ENCODE peak calls at places on chromosomes 4 and X, in five cellular contexts. One of them, this sample, is unnamed.

GRCh38 chrX:154373340-154374306 is 811 bp downstream of the FLNA start:
- DNase-seq in GM12878: peak; percentile 5
- DNase-seq in heart left ventricle: peak; percentile 69
- DNase-seq in Peyer's patch: peak; percentile 78
- DNase-seq in uterus: peak; percentile 78
- DNase-seq in this sample: peak; percentile 55

GRCh38 chr4:24598025-24598424 is 13.7 kb upstream of the DHX15 start:
- DNase-seq in Peyer's patch: peak; percentile 69
- DNase-seq in uterus: no peak
- DNase-seq in heart left ventricle: no peak
- DNase-seq in GM12878: no peak
- DNase-seq in this sample: no peak

GRCh38 chr4:1246901-1247810 is 1.8 kb downstream of the CTBP1 start:
- DNase-seq in GM12878: no peak
- DNase-seq in heart left ventricle: peak; percentile 6
- DNase-seq in Peyer's patch: peak; percentile 50
- DNase-seq in uterus: peak; percentile 19
- DNase-seq in this sample: no peak

GRCh38 chrX:57367649-57368048 is 81.1 kb downstream of the FAAH2 start:
- DNase-seq in Peyer's patch: no peak
- DNase-seq in uterus: no peak
- DNase-seq in GM12878: no peak
- DNase-seq in heart left ventricle: no peak
- DNase-seq in this sample: peak; percentile 1

GRCh38 chrX:7925867-7926472 is 1.2 kb downstream of the PNPLA4 start:
- DNase-seq in heart left ventricle: peak; percentile 15
- DNase-seq in GM12878: peak; percentile 51
- DNase-seq in uterus: peak; percentile 20
- DNase-seq in Peyer's patch: peak; percentile 86
- DNase-seq in this sample: peak; percentile 70

GRCh38 chrX:153733651-153734240 is 9.1 kb downstream of the ABCD1 start:
- DNase-seq in uterus: no peak
- DNase-seq in Peyer's patch: no peak
- DNase-seq in heart left ventricle: no peak
- DNase-seq in GM12878: no peak
- DNase-seq in this sample: no peak

GRCh38 chr4:110484767-110485166 is 8.8 kb downstream of the ENPEP start:
- DNase-seq in uterus: peak; percentile 72
- DNase-seq in GM12878: no peak
- DNase-seq in Peyer's patch: no peak
- DNase-seq in heart left ventricle: no peak
- DNase-seq in this sample: no peak

GRCh38 chrX:23888887-23889501 is 18.7 kb downstream of the APOO start:
- DNase-seq in uterus: no peak
- DNase-seq in heart left ventricle: no peak
- DNase-seq in GM12878: no peak
- DNase-seq in Peyer's patch: no peak
- DNase-seq in this sample: no peak

GRCh38 chrX:153460826-153461225 is 9.6 kb downstream of the HAUS7 start:
- DNase-seq in heart left ventricle: peak; percentile 25
- DNase-seq in uterus: peak; percentile 37
- DNase-seq in Peyer's patch: peak; percentile 69
- DNase-seq in GM12878: no peak
- DNase-seq in this sample: peak; percentile 61

GRCh38 chr4:167867191-167867590 is 225.1 kb upstream of the ANXA10 start:
- DNase-seq in uterus: no peak
- DNase-seq in GM12878: no peak
- DNase-seq in Peyer's patch: no peak
- DNase-seq in heart left ventricle: no peak
- DNase-seq in this sample: no peak

GRCh38 chr4:10640535-10641159 is 43.9 kb downstream of the CLNK start:
- DNase-seq in uterus: no peak
- DNase-seq in Peyer's patch: no peak
- DNase-seq in GM12878: no peak
- DNase-seq in heart left ventricle: no peak
- DNase-seq in this sample: peak; percentile 15

GRCh38 chr4:25172964-25173917 is 13.0 kb upstream of the SEPSECS start:
- DNase-seq in uterus: peak; percentile 85
- DNase-seq in Peyer's patch: no peak
- DNase-seq in heart left ventricle: peak; percentile 74
- DNase-seq in GM12878: no peak
- DNase-seq in this sample: peak; percentile 81

GRCh38 chrX:18945488-18945887 is 38.4 kb downstream of the PHKA2 start:
- DNase-seq in uterus: no peak
- DNase-seq in heart left ventricle: no peak
- DNase-seq in GM12878: no peak
- DNase-seq in Peyer's patch: no peak
- DNase-seq in this sample: no peak

GRCh38 chr4:152090543-152090942 is 329.7 kb upstream of the GATB start:
- DNase-seq in uterus: no peak
- DNase-seq in GM12878: no peak
- DNase-seq in heart left ventricle: peak; percentile 25
- DNase-seq in Peyer's patch: no peak
- DNase-seq in this sample: no peak

GRCh38 chrX:78796916-78797315 is 49.4 kb downstream of the LPAR4 start:
- DNase-seq in heart left ventricle: no peak
- DNase-seq in Peyer's patch: no peak
- DNase-seq in uterus: no peak
- DNase-seq in GM12878: no peak
- DNase-seq in this sample: no peak

GRCh38 chr4:113094802-113095201 is 45.3 kb downstream of the ANK2 start:
- DNase-seq in GM12878: no peak
- DNase-seq in Peyer's patch: no peak
- DNase-seq in heart left ventricle: no peak
- DNase-seq in uterus: no peak
- DNase-seq in this sample: no peak

GRCh38 chrX:78048036-78048435 is 56.0 kb upstream of the PGK1 start:
- DNase-seq in uterus: no peak
- DNase-seq in GM12878: no peak
- DNase-seq in heart left ventricle: no peak
- DNase-seq in Peyer's patch: no peak
- DNase-seq in this sample: no peak

GRCh38 chrX:70998402-70999027 is 67.6 kb upstream of the SLC7A3 start:
- DNase-seq in uterus: peak; percentile 26
- DNase-seq in heart left ventricle: peak; percentile 6
- DNase-seq in Peyer's patch: no peak
- DNase-seq in GM12878: no peak
- DNase-seq in this sample: peak; percentile 47

GRCh38 chr4:2302387-2303119 is 40.6 kb upstream of the MXD4 start:
- DNase-seq in uterus: no peak
- DNase-seq in heart left ventricle: no peak
- DNase-seq in Peyer's patch: no peak
- DNase-seq in GM12878: no peak
- DNase-seq in this sample: no peak

GRCh38 chrX:118975831-118976598 is 1.6 kb downstream of the LONRF3 start:
- DNase-seq in Peyer's patch: peak; percentile 82
- DNase-seq in uterus: peak; percentile 77
- DNase-seq in GM12878: no peak
- DNase-seq in heart left ventricle: peak; percentile 35
- DNase-seq in this sample: peak; percentile 84

GRCh38 chrX:101685923-101686322 is 26.3 kb upstream of the ARMCX2 start:
- DNase-seq in uterus: no peak
- DNase-seq in GM12878: no peak
- DNase-seq in Peyer's patch: no peak
- DNase-seq in heart left ventricle: no peak
- DNase-seq in this sample: no peak

GRCh38 chrX:152641996-152642395 is 4.3 kb downstream of the GABRQ start:
- DNase-seq in heart left ventricle: no peak
- DNase-seq in Peyer's patch: no peak
- DNase-seq in GM12878: no peak
- DNase-seq in uterus: no peak
- DNase-seq in this sample: no peak

GRCh38 chr4:154471924-154472323 is 19.7 kb downstream of the DCHS2 start:
- DNase-seq in GM12878: peak; percentile 21
- DNase-seq in heart left ventricle: no peak
- DNase-seq in Peyer's patch: no peak
- DNase-seq in uterus: no peak
- DNase-seq in this sample: no peak

GRCh38 chrX:30246769-30247489 is at the start of gene MAGEB1:
- DNase-seq in Peyer's patch: no peak
- DNase-seq in GM12878: no peak
- DNase-seq in heart left ventricle: no peak
- DNase-seq in uterus: no peak
- DNase-seq in this sample: no peak

GRCh38 chr4:54581807-54582206 is 76.0 kb upstream of the KIT start:
- DNase-seq in uterus: no peak
- DNase-seq in GM12878: no peak
- DNase-seq in heart left ventricle: no peak
- DNase-seq in Peyer's patch: no peak
- DNase-seq in this sample: no peak

GRCh38 chr4:76703676-76704075 is 194.3 kb downstream of the SOWAHB start:
- DNase-seq in Peyer's patch: no peak
- DNase-seq in heart left ventricle: no peak
- DNase-seq in uterus: no peak
- DNase-seq in GM12878: no peak
- DNase-seq in this sample: no peak

GRCh38 chrX:46849933-46850332 is 13.1 kb downstream of the RP2 start:
- DNase-seq in Peyer's patch: no peak
- DNase-seq in uterus: no peak
- DNase-seq in heart left ventricle: no peak
- DNase-seq in GM12878: no peak
- DNase-seq in this sample: no peak

GRCh38 chrX:147803948-147804347 is 107.8 kb upstream of the FMR1 start:
- DNase-seq in uterus: no peak
- DNase-seq in GM12878: no peak
- DNase-seq in Peyer's patch: no peak
- DNase-seq in heart left ventricle: no peak
- DNase-seq in this sample: peak; percentile 17

GRCh38 chr4:15755321-15755750 is 22.8 kb upstream of the CD38 start:
- DNase-seq in uterus: no peak
- DNase-seq in GM12878: no peak
- DNase-seq in Peyer's patch: no peak
- DNase-seq in heart left ventricle: no peak
- DNase-seq in this sample: no peak

DNA sequence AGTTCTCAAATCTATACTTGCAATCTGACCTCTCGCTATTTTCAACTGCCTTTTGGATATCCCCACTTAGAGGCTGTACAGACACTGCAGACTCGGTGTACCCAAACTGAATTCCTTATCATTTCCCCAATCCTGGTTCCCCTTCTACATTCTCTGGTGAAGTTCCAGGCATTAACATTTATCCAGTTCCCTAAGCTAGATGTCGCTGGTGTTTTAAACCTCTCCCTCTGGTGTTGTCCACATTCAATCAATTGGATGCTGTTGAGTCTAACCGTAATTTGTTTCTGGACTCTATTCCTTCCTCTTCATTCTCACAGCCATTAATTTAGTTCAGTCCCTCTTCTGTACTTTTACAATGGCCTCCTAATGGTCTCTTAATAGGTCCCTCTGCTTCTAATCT is 7.2 kb upstream of the STK26 start:
- DNase-seq in heart left ventricle: no peak
- DNase-seq in uterus: no peak
- DNase-seq in GM12878: no peak
- DNase-seq in Peyer's patch: no peak
- DNase-seq in this sample: no peak
- H3K4me1 ChIP-seq in heart left ventricle: no peaks in the 10 kb centered on the region
- H3K4me1 ChIP-seq in uterus: no peaks in the 10 kb centered on the region
- H3K4me1 ChIP-seq in GM12878: no peaks in the 10 kb centered on the region
- H3K4me1 ChIP-seq in Peyer's patch: no peaks in the 10 kb centered on the region
- H3K4me1 ChIP-seq in this sample: no peaks in the 10 kb centered on the region

GRCh38 chr4:129093173-129093974 is at the start of gene SCLT1:
- DNase-seq in heart left ventricle: peak; percentile 99
- DNase-seq in uterus: peak; percentile 98
- DNase-seq in Peyer's patch: peak; percentile 100
- DNase-seq in GM12878: peak; percentile 91
- DNase-seq in this sample: peak; percentile 100
- TF ChIP-seq POLR2A in heart left ventricle: no peak
- TF ChIP-seq POLR2A in uterus: peak; percentile 87
- TF ChIP-seq POLR2A in Peyer's patch: peak; percentile 92
- TF ChIP-seq POLR2A in GM12878: peak; percentile 98
- TF ChIP-seq POLR2A in this sample: peak; percentile 67

GRCh38 chr4:101417046-101417445 is 69.7 kb upstream of the PPP3CA start:
- DNase-seq in heart left ventricle: no peak
- DNase-seq in Peyer's patch: no peak
- DNase-seq in GM12878: no peak
- DNase-seq in uterus: no peak
- DNase-seq in this sample: no peak
- H3K4me1 ChIP-seq in heart left ventricle: peaks cover 14% of the 10 kb centered on the region
- H3K4me1 ChIP-seq in Peyer's patch: no peaks in the 10 kb centered on the region
- H3K4me1 ChIP-seq in GM12878: peaks cover 21% of the 10 kb centered on the region
- H3K4me1 ChIP-seq in uterus: no peaks in the 10 kb centered on the region
- H3K4me1 ChIP-seq in this sample: no peaks in the 10 kb centered on the region

GRCh38 chr4:94887027-94887426 is 129.3 kb downstream of the BMPR1B start:
- DNase-seq in Peyer's patch: no peak
- DNase-seq in uterus: no peak
- DNase-seq in heart left ventricle: no peak
- DNase-seq in GM12878: no peak
- DNase-seq in this sample: no peak

GRCh38 chr4:94892051-94892450 is 134.3 kb downstream of the BMPR1B start:
- DNase-seq in uterus: no peak
- DNase-seq in Peyer's patch: no peak
- DNase-seq in heart left ventricle: no peak
- DNase-seq in GM12878: no peak
- DNase-seq in this sample: no peak

GRCh38 chr4:94890579-94890978 is 132.8 kb downstream of the BMPR1B start:
- DNase-seq in Peyer's patch: no peak
- DNase-seq in uterus: no peak
- DNase-seq in GM12878: no peak
- DNase-seq in heart left ventricle: no peak
- DNase-seq in this sample: no peak

GRCh38 chr4:94889523-94889922 is 131.8 kb downstream of the BMPR1B start:
- DNase-seq in GM12878: no peak
- DNase-seq in heart left ventricle: no peak
- DNase-seq in Peyer's patch: no peak
- DNase-seq in uterus: no peak
- DNase-seq in this sample: no peak

GRCh38 chr4:94889961-94890360 is 132.2 kb downstream of the BMPR1B start:
- DNase-seq in GM12878: no peak
- DNase-seq in heart left ventricle: no peak
- DNase-seq in Peyer's patch: no peak
- DNase-seq in uterus: no peak
- DNase-seq in this sample: no peak
- TF ChIP-seq POLR2A in GM12878: no peak
- TF ChIP-seq POLR2A in heart left ventricle: no peak
- TF ChIP-seq POLR2A in Peyer's patch: no peak
- TF ChIP-seq POLR2A in uterus: no peak
- TF ChIP-seq POLR2A in this sample: no peak

GRCh38 chrX:75276666-75277065 is 2.8 kb downstream of the UPRT start:
- DNase-seq in uterus: no peak
- DNase-seq in heart left ventricle: no peak
- DNase-seq in GM12878: no peak
- DNase-seq in Peyer's patch: no peak
- DNase-seq in this sample: no peak
- H3K4me1 ChIP-seq in uterus: no peaks in the 10 kb centered on the region
- H3K4me1 ChIP-seq in heart left ventricle: peaks cover 29% of the 10 kb centered on the region
- H3K4me1 ChIP-seq in GM12878: no peaks in the 10 kb centered on the region
- H3K4me1 ChIP-seq in Peyer's patch: no peaks in the 10 kb centered on the region
- H3K4me1 ChIP-seq in this sample: no peaks in the 10 kb centered on the region

GRCh38 chr4:94068712-94069111 is 139.0 kb upstream of the SMARCAD1 start:
- DNase-seq in Peyer's patch: no peak
- DNase-seq in uterus: no peak
- DNase-seq in GM12878: no peak
- DNase-seq in heart left ventricle: no peak
- DNase-seq in this sample: no peak
- TF ChIP-seq POLR2A in Peyer's patch: no peak
- TF ChIP-seq POLR2A in uterus: no peak
- TF ChIP-seq POLR2A in GM12878: no peak
- TF ChIP-seq POLR2A in heart left ventricle: no peak
- TF ChIP-seq POLR2A in this sample: no peak

This sample was measured in adrenal gland.